ENCODE peak calls at places on chromosomes 5 and 9, in ten cellular contexts. E is hepatocyte, O is IMR-90, U is fibroblast of lung, Q is ovary, F is upper lobe of right lung, S is AG10803, T is Caco-2, N is fibroblast of pulmonary artery, Z is AG09309. D is an unnamed sample.

GRCh38 chr5:150219142-150219541 is 29.3 kb downstream of the SLC6A7 start:
- DNase-seq in F (no peak), O (peak), U (no peak), E (no peak), S (no peak), T (no peak), N (peak), Z (no peak), Q (no peak), D (no peak)

GRCh38 chr5:57937501-57937900 is 454.9 kb upstream of the ACTBL2 start:
- DNase-seq in O (peak), U (no peak), F (no peak), Z (no peak), E (no peak), N (no peak), S (peak), Q (no peak), T (no peak), D (no peak)

GRCh38 chr5:127660048-127660733 is 11.3 kb downstream of the CTXN3 start:
- DNase-seq in T (no peak), F (no peak), O (no peak), E (no peak), Z (no peak), N (no peak), S (no peak), U (no peak), Q (no peak), D (no peak)

GRCh38 chr9:77166193-77166592 is 11.1 kb upstream of the VPS13A start:
- DNase-seq in U (no peak), T (no peak), Q (no peak), F (no peak), E (no peak), N (no peak), O (no peak), S (no peak), Z (no peak), D (no peak)

GRCh38 chr9:37986771-37987258 is 82.2 kb downstream of the SHB start:
- DNase-seq in T (no peak), Z (no peak), E (no peak), S (no peak), Q (no peak), F (peak), U (no peak), N (no peak), O (no peak), D (no peak)

GRCh38 chr9:98962861-98963260 is 19.2 kb downstream of the COL15A1 start:
- DNase-seq in S (peak), Z (no peak), E (no peak), O (peak), Q (no peak), N (peak), T (no peak), U (no peak), F (no peak), D (peak)

GRCh38 chr5:150001660-150002493 is 1.3 kb downstream of the HMGXB3 start:
- DNase-seq in F (no peak), Q (no peak), N (peak), Z (no peak), T (peak), E (peak), U (peak), O (peak), S (peak), D (no peak)

GRCh38 chr5:111703662-111704061 is 53.3 kb downstream of the NREP start:
- DNase-seq in O (no peak), E (no peak), Z (no peak), U (no peak), F (no peak), N (no peak), S (no peak), T (no peak), Q (no peak), D (no peak)

GRCh38 chr9:7150153-7150890 is 392.5 kb downstream of the KDM4C start:
- DNase-seq in Z (no peak), U (no peak), F (no peak), S (no peak), N (no peak), O (no peak), T (no peak), E (no peak), Q (no peak), D (no peak)

GRCh38 chr5:146068977-146069779 is 36.2 kb downstream of the PLAC8L1 start:
- DNase-seq in Q (no peak), U (no peak), O (no peak), T (no peak), F (no peak), E (no peak), Z (no peak), S (no peak), N (no peak), D (no peak)

GRCh38 chr9:69066955-69067354 is 31.4 kb downstream of the FXN start:
- DNase-seq in Z (no peak), E (no peak), U (no peak), O (no peak), F (peak), S (no peak), Q (no peak), T (no peak), N (no peak), D (no peak)

GRCh38 chr9:8115570-8115969 is 316.0 kb upstream of the DMAC1 start:
- DNase-seq in F (no peak), E (no peak), Z (no peak), O (no peak), T (no peak), S (no peak), U (no peak), Q (no peak), N (no peak), D (no peak)

GRCh38 chr9:110282023-110282766 is 25.9 kb upstream of the TXN start:
- DNase-seq in N (no peak), F (no peak), O (no peak), Q (no peak), S (peak), U (no peak), Z (no peak), T (no peak), E (peak), D (no peak)

GRCh38 chr5:60036539-60036938 is 143.0 kb upstream of the PDE4D start:
- DNase-seq in S (no peak), E (no peak), O (no peak), U (no peak), F (no peak), Z (no peak), Q (no peak), T (no peak), N (no peak), D (no peak)

GRCh38 chr5:172113036-172113435 is 75.0 kb downstream of the STK10 start:
- DNase-seq in U (no peak), S (peak), E (no peak), Q (no peak), N (no peak), Z (no peak), T (no peak), F (no peak), O (no peak), D (no peak)

GRCh38 chr5:155943516-155944407 is 383.2 kb upstream of the SGCD start:
- DNase-seq in F (peak), Z (peak), U (peak), S (peak), N (peak), E (peak), Q (peak), O (peak), T (peak), D (no peak)

GRCh38 chr5:163104496-163104895 is 332.9 kb upstream of the CCNG1 start:
- DNase-seq in Z (no peak), S (no peak), F (no peak), N (no peak), O (no peak), E (no peak), Q (no peak), T (no peak), U (no peak), D (no peak)

GRCh38 chr9:36319806-36320205 is 61.6 kb upstream of the GNE start:
- DNase-seq in Z (no peak), Q (no peak), N (no peak), E (peak), S (peak), T (peak), F (peak), O (no peak), U (no peak), D (peak)

GRCh38 chr9:36499156-36499886 is 73.4 kb upstream of the MELK start:
- DNase-seq in N (no peak), E (peak), Q (no peak), F (no peak), S (no peak), O (no peak), T (no peak), U (no peak), Z (no peak), D (no peak)

GRCh38 chr5:122774861-122775712 is at the start of gene SNX2:
- DNase-seq in Z (peak), O (peak), U (peak), N (peak), T (peak), Q (peak), F (peak), S (peak), E (peak), D (no peak)

GRCh38 chr9:91177081-91177480 is 184.6 kb downstream of the AUH start:
- DNase-seq in Z (no peak), O (no peak), F (no peak), Q (no peak), U (no peak), E (no peak), S (no peak), N (no peak), T (no peak), D (no peak)

GRCh38 chr5:118793652-118794051 is 194.7 kb downstream of the DTWD2 start:
- DNase-seq in Q (no peak), S (no peak), U (no peak), T (no peak), E (no peak), N (no peak), F (no peak), O (no peak), Z (no peak), D (no peak)

GRCh38 chr9:93621922-93622321 is 45.5 kb downstream of the PHF2 start:
- DNase-seq in Z (no peak), F (no peak), U (no peak), O (no peak), S (no peak), N (no peak), Q (peak), T (no peak), E (no peak), D (no peak)

GRCh38 chr5:136031713-136032112 is 2.9 kb downstream of the TGFBI start:
- DNase-seq in Z (no peak), E (no peak), U (no peak), Q (no peak), S (peak), F (peak), N (no peak), O (no peak), T (no peak), D (no peak)

GRCh38 chr5:136030252-136030651 is 1.5 kb downstream of the TGFBI start:
- DNase-seq in Z (no peak), T (no peak), O (no peak), E (no peak), F (no peak), N (no peak), S (no peak), U (no peak), Q (no peak), D (no peak)

GRCh38 chr5:136032564-136032963 is 3.8 kb downstream of the TGFBI start:
- DNase-seq in S (peak), Z (peak), E (peak), U (peak), O (peak), T (no peak), F (peak), Q (no peak), N (peak), D (peak)

GRCh38 chr5:136028782-136029742 is at the start of gene TGFBI:
- DNase-seq in N (peak), Z (no peak), O (peak), T (peak), U (peak), E (peak), S (peak), Q (peak), F (peak), D (no peak)

GRCh38 chr5:136030956-136031611 is 2.3 kb downstream of the TGFBI start:
- DNase-seq in S (no peak), Q (no peak), U (no peak), F (no peak), T (no peak), E (no peak), Z (no peak), N (no peak), O (no peak), D (no peak)
- H3K4me3 ChIP-seq in S (peak), Q (no peak), U (peak), F (no peak), T (no peak), E (no peak), Z (peak), N (peak), O (peak), D (no peak)

DNA sequence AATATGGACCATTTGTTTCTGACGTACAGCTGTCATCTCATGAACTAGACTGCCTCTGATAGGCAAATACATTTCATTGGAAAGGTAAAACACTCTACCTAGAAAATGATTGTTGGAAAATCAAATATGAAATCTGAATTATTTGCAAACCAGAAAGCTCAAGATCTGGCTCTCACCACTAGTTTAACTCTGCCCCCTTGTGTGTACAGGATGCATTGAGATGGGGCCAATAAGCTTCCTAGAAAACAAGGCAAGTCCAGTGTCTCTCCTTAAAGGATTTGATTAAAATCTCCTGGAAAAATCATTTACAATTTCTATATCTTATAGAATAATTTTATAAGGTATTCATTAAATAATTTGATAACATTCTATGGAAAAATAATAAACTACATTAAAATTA is 311.9 kb upstream of the ANKH start:
- DNase-seq in N (peak), U (no peak), O (peak), S (peak), Q (no peak), E (no peak), F (no peak), T (no peak), Z (no peak), D (no peak)
- TF ChIP-seq CTCF in N (peak), U (peak), O (peak), S (peak), Q (no peak), E (peak), F (peak), T (no peak), Z (peak), D (peak)

DNA sequence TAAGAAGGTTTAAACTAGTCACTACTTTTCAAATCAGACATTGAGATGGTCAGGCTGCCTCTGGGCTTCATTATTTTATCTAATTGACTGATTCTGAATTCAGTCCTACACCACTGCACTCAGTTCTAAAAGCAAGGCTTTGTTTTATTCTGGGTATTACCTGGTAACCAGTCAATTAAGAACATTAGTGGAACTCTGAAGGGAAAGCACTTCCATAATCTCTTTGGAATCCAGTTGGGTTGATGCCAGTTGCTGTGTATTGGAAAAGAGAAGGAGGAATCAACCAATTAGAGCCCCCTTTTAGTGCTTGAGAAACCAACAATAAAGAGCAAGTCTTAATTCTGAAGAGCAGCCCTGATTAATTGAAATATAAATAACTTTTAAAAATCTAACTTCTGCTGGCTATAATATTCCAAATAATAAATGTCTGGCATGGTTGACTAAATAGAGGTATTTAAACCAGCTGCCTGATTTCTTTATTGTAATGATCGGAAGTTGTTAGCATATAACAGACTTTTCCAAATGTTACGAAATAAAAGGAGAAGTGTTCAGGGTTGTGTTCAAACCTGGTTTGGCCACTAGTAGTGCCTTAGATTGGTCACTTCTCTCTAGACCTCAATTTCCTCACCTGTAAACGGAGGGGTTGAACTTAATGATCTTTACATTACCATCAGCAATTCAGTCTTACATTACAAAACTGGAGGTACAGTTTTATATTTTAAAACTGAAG is 32.0 kb downstream of the CPEB4 start:
- DNase-seq in Z (no peak), S (peak), U (peak), T (no peak), E (no peak), O (peak), N (peak), F (no peak), Q (no peak), D (peak)
- H3K4me3 ChIP-seq in Z (no peak), S (no peak), U (no peak), T (no peak), E (no peak), O (no peak), N (no peak), F (no peak), Q (no peak), D (no peak)

GRCh38 chr5:140116716-140117115 is 2.8 kb downstream of the PURA start:
- DNase-seq in Q (no peak), N (no peak), U (no peak), E (no peak), F (no peak), S (no peak), O (no peak), Z (no peak), T (no peak), D (no peak)
- TF ChIP-seq CTCF in Q (no peak), N (no peak), U (no peak), E (no peak), F (no peak), S (no peak), O (no peak), Z (no peak), T (peak), D (no peak)